ENCODE peak calls at places on chromosomes 1 and 21, in four cellular contexts. Z is HCT116, P is neural progenitor cell, O is GM23248. R is an unnamed sample.

GRCh38 chr1:85406887-85407593 is 57.9 kb downstream of the DDAH1 start:
- DNase-seq in O (peak; percentile 98), Z (peak; percentile 33), P (no peak), R (no peak)

GRCh38 chr1:93690921-93691789 is 9.5 kb upstream of the BCAR3 start:
- DNase-seq in Z (no peak), P (peak; percentile 45), O (no peak), R (no peak)

GRCh38 chr1:117267232-117267774 is 56.6 kb upstream of the VTCN1 start:
- DNase-seq in Z (no peak), P (no peak), O (no peak), R (no peak)

GRCh38 chr1:88890790-88891317 is 513 bp downstream of the GTF2B start:
- DNase-seq in P (peak; percentile 57), O (peak; percentile 73), Z (no peak), R (peak; percentile 37)

GRCh38 chr1:59043796-59044195 is 253.1 kb upstream of the FGGY start:
- DNase-seq in P (no peak), Z (no peak), O (peak; percentile 95), R (no peak)

GRCh38 chr1:161421456-161421855 is 53.8 kb upstream of the CFAP126 start:
- DNase-seq in Z (no peak), P (no peak), O (no peak), R (no peak)

GRCh38 chr1:209886219-209886536 is 51.8 kb upstream of the SYT14 start:
- DNase-seq in Z (no peak), P (no peak), O (no peak), R (no peak)

GRCh38 chr1:119799599-119800177 is 11.6 kb downstream of the REG4 start:
- DNase-seq in Z (no peak), P (no peak), O (no peak), R (no peak)

GRCh38 chr21:46048926-46049889 is 48.7 kb upstream of the COL6A2 start:
- DNase-seq in O (peak; percentile 99), Z (no peak), P (no peak), R (no peak)

GRCh38 chr21:31034378-31034777 is 3.9 kb downstream of the KRTAP19-8 start:
- DNase-seq in P (no peak), O (peak; percentile 2), Z (no peak), R (no peak)

GRCh38 chr1:30196872-30197615 is 526.3 kb downstream of the MATN1 start:
- DNase-seq in P (no peak), O (peak; percentile 7), Z (no peak), R (no peak)

GRCh38 chr1:17525996-17526686 is 13.4 kb upstream of the ARHGEF10L start:
- DNase-seq in P (no peak), Z (no peak), O (peak; percentile 44), R (no peak)

GRCh38 chr1:185695299-185695698 is 38.9 kb upstream of the HMCN1 start:
- DNase-seq in O (peak; percentile 8), P (no peak), Z (no peak), R (no peak)

GRCh38 chr1:32972814-32973428 is 8.3 kb upstream of the RNF19B start:
- DNase-seq in P (peak; percentile 91), Z (no peak), O (peak; percentile 63), R (no peak)

GRCh38 chr21:42684109-42684916 is 30.9 kb downstream of the PDE9A start:
- DNase-seq in P (no peak), Z (no peak), O (peak; percentile 38), R (peak; percentile 92)

GRCh38 chr1:78339490-78339889 is 151.3 kb upstream of the PTGFR start:
- DNase-seq in Z (no peak), P (no peak), O (peak; percentile 84), R (no peak)

GRCh38 chr1:44170281-44170823 is 28.9 kb upstream of the KLF18 start:
- DNase-seq in O (peak; percentile 66), Z (no peak), P (no peak), R (no peak)

GRCh38 chr1:241711326-241711725 is 59.2 kb downstream of the WDR64 start:
- DNase-seq in O (no peak), Z (no peak), P (no peak), R (no peak)

GRCh38 chr1:23732363-23733224 is 10.7 kb upstream of the ELOA start:
- DNase-seq in O (peak; percentile 83), P (no peak), Z (no peak), R (no peak)

GRCh38 chr1:182279724-182280506 is 111.7 kb downstream of the GLUL start:
- DNase-seq in Z (no peak), P (peak; percentile 88), O (no peak), R (no peak)

GRCh38 chr1:33660244-33660643 is 187.8 kb downstream of the ZSCAN20 start:
- DNase-seq in Z (no peak), O (peak; percentile 33), P (no peak), R (no peak)

GRCh38 chr21:24375201-24375600 is 1232.1 kb downstream of the MRPL39 start:
- DNase-seq in O (no peak), Z (no peak), P (no peak), R (peak; percentile 18)

GRCh38 chr1:36134805-36135339 is 9.8 kb upstream of the COL8A2 start:
- DNase-seq in O (peak; percentile 66), P (peak; percentile 84), Z (no peak), R (peak; percentile 24)

GRCh38 chr21:16302851-16303282 is 573.1 kb downstream of the USP25 start:
- DNase-seq in Z (no peak), O (peak; percentile 72), P (no peak), R (no peak)

GRCh38 chr1:51344602-51345299 is 14.4 kb upstream of the TTC39A start:
- DNase-seq in P (peak; percentile 47), O (peak; percentile 20), Z (no peak), R (no peak)

GRCh38 chr1:55703726-55704363 is 488.7 kb upstream of the USP24 start:
- DNase-seq in O (peak; percentile 31), P (no peak), Z (no peak), R (no peak)

DNA sequence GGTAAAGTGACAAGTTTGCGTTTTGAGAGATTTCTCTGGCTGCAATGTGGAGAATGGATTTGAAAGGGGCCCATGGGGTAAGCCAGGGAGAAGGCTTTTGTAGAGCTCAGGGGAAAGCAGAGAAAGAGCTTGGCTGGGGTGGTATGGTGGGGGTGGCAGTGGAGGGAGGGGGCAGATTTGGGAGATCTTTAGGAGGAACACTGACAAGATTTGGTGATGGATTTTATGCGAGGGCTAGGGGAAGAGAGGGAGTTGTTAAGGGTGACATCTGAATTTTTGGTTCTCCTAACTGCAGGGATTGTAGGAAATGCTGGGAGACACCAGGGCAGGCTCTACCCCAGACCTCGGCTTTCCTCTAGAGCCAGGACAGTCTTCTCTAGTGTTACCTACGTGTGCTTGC is 108.7 kb upstream of the ZNF678 start:
- DNase-seq in P (no peak), O (no peak), Z (no peak), R (no peak)
- H2AFZ ChIP-seq in P (no peak overlapping the region), O (no peak overlapping the region), Z (no peak overlapping the region), R (no peak overlapping the region)

GRCh38 chr21:36989699-36990507 is 16.6 kb upstream of the RIPPLY3 start:
- DNase-seq in Z (peak; percentile 81), P (peak; percentile 96), O (peak; percentile 95), R (peak; percentile 90)

GRCh38 chr21:36985761-36986594 is 19.5 kb upstream of the HLCS start:
- DNase-seq in O (no peak), Z (no peak), P (no peak), R (no peak)

GRCh38 chr21:36988536-36988935 is 18.0 kb upstream of the RIPPLY3 start:
- DNase-seq in O (no peak), Z (no peak), P (no peak), R (no peak)

GRCh38 chr21:36990508-36991205 is 15.8 kb upstream of the RIPPLY3 start:
- DNase-seq in Z (no peak), P (no peak), O (no peak), R (no peak)

GRCh38 chr21:36987845-36988244 is 18.7 kb upstream of the RIPPLY3 start:
- DNase-seq in Z (no peak), P (no peak), O (no peak), R (no peak)
- TF ChIP-seq EZH2 in Z (no peak), P (no peak), O (no peak), R (no peak)

GRCh38 chr1:9609998-9610397 is 21.3 kb downstream of the TMEM201 start:
- DNase-seq in P (no peak), Z (no peak), O (no peak), R (no peak)
- H3K9me3 ChIP-seq in P (no peaks in the 10 kb centered on the region), Z (no peaks in the 10 kb centered on the region), O (no peaks in the 10 kb centered on the region), R (no peaks in the 10 kb centered on the region)

GRCh38 chr1:66533804-66534745 is at the start of gene SGIP1:
- DNase-seq in P (peak; percentile 77), Z (no peak), O (peak; percentile 83), R (no peak)
- H2AFZ ChIP-seq in P (peak within 1 kb of the TSS; percentile 97), Z (no peak within 1 kb of the TSS), O (peak within 1 kb of the TSS; percentile 90), R (no peak within 1 kb of the TSS)